ENCODE peak calls at places on chromosomes 7 and 10, in ten cellular contexts. One of them, this sample, is unnamed.

GRCh38 chr7:105402221-105403095 is 13.7 kb upstream of the SRPK2 start:
- DNase-seq in lower leg skin: no peak
- DNase-seq in foreskin fibroblast: peak
- DNase-seq in GM23338: no peak
- DNase-seq in fibroblast of lung: peak
- DNase-seq in IMR-90: peak
- DNase-seq in cardiac muscle cell: peak
- DNase-seq in neural progenitor cell: no peak
- DNase-seq in astrocyte of the spinal cord: no peak
- DNase-seq in coronary artery: no peak
- DNase-seq in this sample: peak

GRCh38 chr7:139674752-139675126 is 103.1 kb downstream of the HIPK2 start:
- DNase-seq in lower leg skin: no peak
- DNase-seq in IMR-90: no peak
- DNase-seq in GM23338: no peak
- DNase-seq in fibroblast of lung: no peak
- DNase-seq in coronary artery: no peak
- DNase-seq in cardiac muscle cell: no peak
- DNase-seq in astrocyte of the spinal cord: no peak
- DNase-seq in neural progenitor cell: no peak
- DNase-seq in foreskin fibroblast: no peak
- DNase-seq in this sample: no peak

GRCh38 chr10:97553575-97554100 is 18.9 kb upstream of the ANKRD2 start:
- DNase-seq in lower leg skin: peak
- DNase-seq in foreskin fibroblast: peak
- DNase-seq in GM23338: peak
- DNase-seq in fibroblast of lung: peak
- DNase-seq in IMR-90: peak
- DNase-seq in astrocyte of the spinal cord: peak
- DNase-seq in coronary artery: no peak
- DNase-seq in cardiac muscle cell: peak
- DNase-seq in neural progenitor cell: peak
- DNase-seq in this sample: peak

GRCh38 chr7:18694911-18695310 is 199.4 kb downstream of the HDAC9 start:
- DNase-seq in coronary artery: no peak
- DNase-seq in fibroblast of lung: no peak
- DNase-seq in astrocyte of the spinal cord: no peak
- DNase-seq in GM23338: no peak
- DNase-seq in foreskin fibroblast: no peak
- DNase-seq in neural progenitor cell: no peak
- DNase-seq in IMR-90: no peak
- DNase-seq in lower leg skin: no peak
- DNase-seq in cardiac muscle cell: no peak
- DNase-seq in this sample: no peak

GRCh38 chr7:136086712-136087111 is 109.6 kb upstream of the MTPN start:
- DNase-seq in lower leg skin: peak
- DNase-seq in IMR-90: peak
- DNase-seq in foreskin fibroblast: peak
- DNase-seq in GM23338: peak
- DNase-seq in astrocyte of the spinal cord: peak
- DNase-seq in cardiac muscle cell: peak
- DNase-seq in fibroblast of lung: peak
- DNase-seq in coronary artery: no peak
- DNase-seq in neural progenitor cell: peak
- DNase-seq in this sample: peak

GRCh38 chr10:49761789-49762565 is at the start of gene OGDHL:
- DNase-seq in IMR-90: peak
- DNase-seq in fibroblast of lung: peak
- DNase-seq in foreskin fibroblast: peak
- DNase-seq in lower leg skin: no peak
- DNase-seq in coronary artery: no peak
- DNase-seq in neural progenitor cell: peak
- DNase-seq in astrocyte of the spinal cord: peak
- DNase-seq in GM23338: peak
- DNase-seq in cardiac muscle cell: peak
- DNase-seq in this sample: peak

GRCh38 chr7:88818552-88818951 is 23.0 kb upstream of the TEX47 start:
- DNase-seq in cardiac muscle cell: no peak
- DNase-seq in lower leg skin: no peak
- DNase-seq in IMR-90: no peak
- DNase-seq in astrocyte of the spinal cord: no peak
- DNase-seq in GM23338: no peak
- DNase-seq in fibroblast of lung: no peak
- DNase-seq in coronary artery: no peak
- DNase-seq in foreskin fibroblast: no peak
- DNase-seq in neural progenitor cell: no peak
- DNase-seq in this sample: no peak

GRCh38 chr10:61404771-61405170 is 48.4 kb downstream of the TMEM26 start:
- DNase-seq in GM23338: no peak
- DNase-seq in foreskin fibroblast: peak
- DNase-seq in cardiac muscle cell: peak
- DNase-seq in astrocyte of the spinal cord: peak
- DNase-seq in coronary artery: no peak
- DNase-seq in fibroblast of lung: peak
- DNase-seq in neural progenitor cell: no peak
- DNase-seq in lower leg skin: no peak
- DNase-seq in IMR-90: peak
- DNase-seq in this sample: no peak

GRCh38 chr7:40268836-40269235 is 134.0 kb downstream of the SUGCT start:
- DNase-seq in foreskin fibroblast: no peak
- DNase-seq in coronary artery: no peak
- DNase-seq in cardiac muscle cell: no peak
- DNase-seq in IMR-90: no peak
- DNase-seq in neural progenitor cell: no peak
- DNase-seq in astrocyte of the spinal cord: no peak
- DNase-seq in GM23338: no peak
- DNase-seq in lower leg skin: peak
- DNase-seq in fibroblast of lung: no peak
- DNase-seq in this sample: no peak

GRCh38 chr7:28802450-28802849 is 155.7 kb downstream of the TRIL start:
- DNase-seq in fibroblast of lung: no peak
- DNase-seq in lower leg skin: no peak
- DNase-seq in GM23338: no peak
- DNase-seq in IMR-90: no peak
- DNase-seq in coronary artery: no peak
- DNase-seq in cardiac muscle cell: no peak
- DNase-seq in astrocyte of the spinal cord: peak
- DNase-seq in neural progenitor cell: no peak
- DNase-seq in foreskin fibroblast: no peak
- DNase-seq in this sample: no peak

GRCh38 chr7:99311702-99312101 is 14.0 kb upstream of the ARPC1A start:
- DNase-seq in lower leg skin: no peak
- DNase-seq in astrocyte of the spinal cord: no peak
- DNase-seq in GM23338: no peak
- DNase-seq in cardiac muscle cell: no peak
- DNase-seq in neural progenitor cell: no peak
- DNase-seq in coronary artery: no peak
- DNase-seq in fibroblast of lung: no peak
- DNase-seq in IMR-90: no peak
- DNase-seq in foreskin fibroblast: no peak
- DNase-seq in this sample: no peak

GRCh38 chr7:138151731-138152577 is 75.7 kb downstream of the AKR1D1 start:
- DNase-seq in coronary artery: no peak
- DNase-seq in neural progenitor cell: no peak
- DNase-seq in astrocyte of the spinal cord: no peak
- DNase-seq in lower leg skin: no peak
- DNase-seq in cardiac muscle cell: peak
- DNase-seq in IMR-90: no peak
- DNase-seq in GM23338: no peak
- DNase-seq in foreskin fibroblast: no peak
- DNase-seq in fibroblast of lung: peak
- DNase-seq in this sample: no peak

GRCh38 chr7:4233621-4234497 is 448.2 kb upstream of the FOXK1 start:
- DNase-seq in fibroblast of lung: no peak
- DNase-seq in GM23338: no peak
- DNase-seq in cardiac muscle cell: no peak
- DNase-seq in lower leg skin: no peak
- DNase-seq in IMR-90: no peak
- DNase-seq in coronary artery: no peak
- DNase-seq in neural progenitor cell: no peak
- DNase-seq in foreskin fibroblast: no peak
- DNase-seq in astrocyte of the spinal cord: no peak
- DNase-seq in this sample: no peak

DNA sequence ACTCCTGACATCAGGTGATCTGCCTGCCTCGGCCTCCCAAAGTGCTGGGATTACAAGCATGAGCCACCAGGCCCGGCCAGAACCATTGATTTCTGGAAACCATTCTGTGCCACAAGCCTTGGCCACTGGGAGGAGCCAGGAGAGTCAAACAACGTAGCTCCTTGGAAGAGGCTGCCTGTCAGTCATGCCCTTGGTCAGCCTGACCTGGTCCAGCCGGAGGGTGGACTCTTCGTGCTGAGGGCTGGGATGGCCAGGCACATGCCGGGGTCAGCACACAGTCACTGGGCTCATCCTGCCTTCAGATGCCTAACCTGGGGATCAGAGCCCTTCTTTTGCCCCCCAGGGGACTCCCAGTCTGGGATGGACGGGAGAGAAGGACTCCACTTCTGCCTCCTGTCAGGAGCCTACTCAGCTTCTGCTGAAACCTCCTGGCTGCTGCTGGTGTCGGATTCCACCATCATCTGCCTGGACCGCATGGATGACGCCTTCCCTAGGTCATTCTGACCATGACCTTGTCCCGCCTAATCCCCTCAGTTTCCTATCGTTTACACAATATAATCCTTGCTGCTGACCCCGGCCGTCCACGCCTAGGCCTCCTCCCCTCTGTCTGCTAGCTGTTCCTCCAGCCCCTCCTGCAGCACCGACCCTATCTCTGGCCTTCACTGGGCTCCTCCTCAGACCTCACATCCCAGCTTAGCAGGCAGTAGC is 30.4 kb downstream of the TMEM270 start:
- DNase-seq in foreskin fibroblast: peak
- DNase-seq in coronary artery: peak
- DNase-seq in fibroblast of lung: no peak
- DNase-seq in cardiac muscle cell: no peak
- DNase-seq in neural progenitor cell: peak
- DNase-seq in lower leg skin: no peak
- DNase-seq in IMR-90: peak
- DNase-seq in GM23338: peak
- DNase-seq in astrocyte of the spinal cord: peak
- DNase-seq in this sample: no peak
- TF ChIP-seq CTCF in foreskin fibroblast: no peak
- TF ChIP-seq CTCF in coronary artery: no peak
- TF ChIP-seq CTCF in fibroblast of lung: peak
- TF ChIP-seq CTCF in cardiac muscle cell: peak
- TF ChIP-seq CTCF in neural progenitor cell: peak
- TF ChIP-seq CTCF in lower leg skin: no peak
- TF ChIP-seq CTCF in IMR-90: peak
- TF ChIP-seq CTCF in GM23338: peak
- TF ChIP-seq CTCF in astrocyte of the spinal cord: peak
- TF ChIP-seq CTCF in this sample: no peak

GRCh38 chr7:155508372-155509024 is 37.9 kb downstream of the CNPY1 start:
- DNase-seq in fibroblast of lung: no peak
- DNase-seq in GM23338: no peak
- DNase-seq in astrocyte of the spinal cord: no peak
- DNase-seq in IMR-90: no peak
- DNase-seq in cardiac muscle cell: no peak
- DNase-seq in lower leg skin: no peak
- DNase-seq in neural progenitor cell: no peak
- DNase-seq in foreskin fibroblast: no peak
- DNase-seq in coronary artery: no peak
- DNase-seq in this sample: no peak
- TF ChIP-seq CTCF in fibroblast of lung: no peak
- TF ChIP-seq CTCF in GM23338: no peak
- TF ChIP-seq CTCF in astrocyte of the spinal cord: no peak
- TF ChIP-seq CTCF in IMR-90: no peak
- TF ChIP-seq CTCF in cardiac muscle cell: no peak
- TF ChIP-seq CTCF in lower leg skin: no peak
- TF ChIP-seq CTCF in neural progenitor cell: no peak
- TF ChIP-seq CTCF in foreskin fibroblast: no peak
- TF ChIP-seq CTCF in coronary artery: no peak
- TF ChIP-seq CTCF in this sample: no peak

DNA sequence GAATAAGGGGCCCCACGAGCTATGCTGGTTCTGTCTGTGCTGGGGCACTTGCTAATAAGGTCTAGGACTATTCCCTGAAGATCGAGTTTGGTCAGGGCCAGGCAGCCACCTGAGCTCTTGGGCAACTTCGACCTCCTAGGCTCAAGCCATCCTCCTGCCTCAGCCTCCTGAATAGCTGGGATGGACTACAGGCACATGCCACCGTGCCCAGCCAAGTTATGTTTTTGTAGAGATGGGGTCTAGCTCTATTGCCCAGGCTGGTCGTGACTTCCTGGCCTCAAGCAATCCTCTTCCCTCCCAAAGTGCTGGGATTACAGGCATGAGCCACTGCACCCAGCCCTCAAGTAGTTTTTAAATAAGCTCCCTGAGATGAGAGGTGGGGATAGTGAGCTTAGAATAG is 2.9 kb downstream of the ZP3 start:
- DNase-seq in fibroblast of lung: no peak
- DNase-seq in lower leg skin: no peak
- DNase-seq in foreskin fibroblast: no peak
- DNase-seq in GM23338: no peak
- DNase-seq in IMR-90: no peak
- DNase-seq in neural progenitor cell: no peak
- DNase-seq in coronary artery: no peak
- DNase-seq in astrocyte of the spinal cord: no peak
- DNase-seq in cardiac muscle cell: no peak
- DNase-seq in this sample: no peak
- TF ChIP-seq CTCF in fibroblast of lung: no peak
- TF ChIP-seq CTCF in lower leg skin: no peak
- TF ChIP-seq CTCF in foreskin fibroblast: no peak
- TF ChIP-seq CTCF in GM23338: no peak
- TF ChIP-seq CTCF in IMR-90: no peak
- TF ChIP-seq CTCF in neural progenitor cell: no peak
- TF ChIP-seq CTCF in coronary artery: no peak
- TF ChIP-seq CTCF in astrocyte of the spinal cord: no peak
- TF ChIP-seq CTCF in cardiac muscle cell: no peak
- TF ChIP-seq CTCF in this sample: no peak

DNA sequence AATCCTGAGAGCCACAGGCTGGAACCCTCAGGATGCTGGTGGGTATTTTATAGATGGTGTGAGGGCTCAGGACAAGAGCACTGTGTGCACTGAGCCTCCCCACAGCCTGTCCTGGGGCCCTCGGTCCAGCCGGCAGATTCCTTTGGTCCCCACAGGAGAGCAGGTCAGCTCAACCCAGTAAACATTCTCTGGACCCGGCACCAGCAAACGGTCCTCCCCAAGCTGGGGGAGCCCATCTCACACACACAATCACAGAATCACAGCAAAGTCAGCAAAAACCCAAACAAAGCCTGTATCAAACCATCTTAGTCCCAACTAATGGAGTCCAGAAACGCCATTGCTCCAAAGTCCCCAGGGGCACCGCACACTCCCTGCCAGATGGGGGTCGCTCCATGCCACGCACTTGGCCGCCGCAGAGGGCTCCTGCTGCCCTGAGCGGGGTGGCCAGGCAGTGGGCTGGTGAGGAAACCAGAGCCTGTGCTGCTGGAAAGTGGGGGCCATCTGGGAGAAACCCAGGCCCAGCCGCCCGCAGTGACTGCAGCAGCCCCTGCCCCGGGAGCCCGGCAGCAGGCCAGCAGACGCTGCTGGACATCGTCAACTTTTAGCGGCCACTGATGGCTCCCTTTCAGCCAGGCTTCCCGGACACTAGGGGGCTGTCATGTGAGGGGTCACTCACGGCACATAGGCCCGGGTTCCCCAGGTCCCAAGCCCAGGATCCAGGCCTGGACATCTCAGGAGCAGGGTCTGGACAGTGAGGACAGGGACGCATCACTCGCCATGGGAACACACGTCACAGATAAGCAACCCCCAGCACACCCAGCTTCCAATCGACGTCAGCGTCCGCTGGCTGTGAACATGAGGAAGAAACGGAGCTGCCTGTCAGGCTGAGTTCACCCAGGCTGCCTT is 52.6 kb downstream of the DPYSL4 start:
- DNase-seq in astrocyte of the spinal cord: no peak
- DNase-seq in lower leg skin: no peak
- DNase-seq in cardiac muscle cell: peak
- DNase-seq in neural progenitor cell: peak
- DNase-seq in coronary artery: no peak
- DNase-seq in GM23338: no peak
- DNase-seq in IMR-90: peak
- DNase-seq in fibroblast of lung: peak
- DNase-seq in foreskin fibroblast: no peak
- DNase-seq in this sample: no peak
- TF ChIP-seq CTCF in astrocyte of the spinal cord: no peak
- TF ChIP-seq CTCF in lower leg skin: no peak
- TF ChIP-seq CTCF in cardiac muscle cell: peak
- TF ChIP-seq CTCF in neural progenitor cell: no peak
- TF ChIP-seq CTCF in coronary artery: no peak
- TF ChIP-seq CTCF in GM23338: no peak
- TF ChIP-seq CTCF in IMR-90: no peak
- TF ChIP-seq CTCF in fibroblast of lung: no peak
- TF ChIP-seq CTCF in foreskin fibroblast: no peak
- TF ChIP-seq CTCF in this sample: no peak

This sample was measured in activated CD8-positive, alpha-beta T cell treated with anti-CD3 and anti-CD28 coated beads for 36 hours.